ENCODE peak calls at places on chromosomes 13 and 19, in eight cellular contexts. W is suprapubic skin, F is breast epithelium, O is spleen, X is upper lobe of left lung, Y is GM23338, Z is SK-N-SH, Q is stomach. D is an unnamed sample.

GRCh38 chr19:39413269-39413902 is 917 bp downstream of the PLEKHG2 start:
- DNase-seq in W (peak), F (peak), O (peak), X (peak), Y (peak), Z (peak), Q (no peak), D (no peak)

GRCh38 chr13:30715837-30716236 is 19.5 kb upstream of the ALOX5AP start:
- DNase-seq in W (no peak), F (no peak), O (no peak), X (no peak), Y (no peak), Z (no peak), Q (no peak), D (no peak)

GRCh38 chr13:32016631-32017030 is 14.9 kb upstream of the FRY start:
- DNase-seq in W (no peak), F (no peak), O (no peak), X (no peak), Y (no peak), Z (no peak), Q (no peak), D (no peak)

GRCh38 chr13:111212517-111212873 is 97.4 kb downstream of the ARHGEF7 start:
- DNase-seq in W (no peak), F (no peak), O (no peak), X (no peak), Y (no peak), Z (no peak), Q (no peak), D (no peak)

GRCh38 chr13:73228546-73228945 is 169.7 kb downstream of the KLF5 start:
- DNase-seq in W (no peak), F (no peak), O (no peak), X (no peak), Y (no peak), Z (no peak), Q (no peak), D (no peak)

GRCh38 chr19:2034729-2035589 is 16.1 kb downstream of the MKNK2 start:
- DNase-seq in W (peak), F (no peak), O (peak), X (peak), Y (peak), Z (peak), Q (peak), D (no peak)

GRCh38 chr19:29927944-29928669 is 13.9 kb upstream of the URI1 start:
- DNase-seq in W (no peak), F (no peak), O (no peak), X (no peak), Y (peak), Z (no peak), Q (no peak), D (no peak)

GRCh38 chr19:369256-369655 is 24.7 kb upstream of the MIER2 start:
- DNase-seq in W (no peak), F (no peak), O (peak), X (no peak), Y (no peak), Z (no peak), Q (no peak), D (no peak)

GRCh38 chr13:45875951-45876350 is 24.4 kb upstream of the SIAH3 start:
- DNase-seq in W (no peak), F (no peak), O (no peak), X (no peak), Y (no peak), Z (no peak), Q (no peak), D (no peak)

GRCh38 chr13:73715910-73716257 is 418.3 kb downstream of the KLF12 start:
- DNase-seq in W (no peak), F (no peak), O (no peak), X (no peak), Y (no peak), Z (no peak), Q (no peak), D (no peak)

GRCh38 chr19:31408460-31409124 is 59.4 kb upstream of the TSHZ3 start:
- DNase-seq in W (no peak), F (no peak), O (no peak), X (no peak), Y (no peak), Z (no peak), Q (no peak), D (peak)

GRCh38 chr19:40754611-40755247 is 3.7 kb downstream of the SNRPA start:
- DNase-seq in W (no peak), F (no peak), O (no peak), X (no peak), Y (no peak), Z (no peak), Q (peak), D (no peak)

GRCh38 chr19:6424190-6424938 is at the start of gene KHSRP:
- DNase-seq in W (no peak), F (no peak), O (no peak), X (peak), Y (peak), Z (peak), Q (no peak), D (no peak)

GRCh38 chr13:59133903-59134302 is 1029.8 kb downstream of the DIAPH3 start:
- DNase-seq in W (no peak), F (no peak), O (no peak), X (no peak), Y (peak), Z (no peak), Q (no peak), D (no peak)

GRCh38 chr19:15137777-15138176 is 30.6 kb downstream of the SYDE1 start:
- DNase-seq in W (no peak), F (no peak), O (no peak), X (no peak), Y (no peak), Z (no peak), Q (no peak), D (no peak)

GRCh38 chr19:33796164-33797100 is at the start of gene KCTD15:
- DNase-seq in W (no peak), F (no peak), O (no peak), X (peak), Y (peak), Z (peak), Q (peak), D (no peak)

DNA sequence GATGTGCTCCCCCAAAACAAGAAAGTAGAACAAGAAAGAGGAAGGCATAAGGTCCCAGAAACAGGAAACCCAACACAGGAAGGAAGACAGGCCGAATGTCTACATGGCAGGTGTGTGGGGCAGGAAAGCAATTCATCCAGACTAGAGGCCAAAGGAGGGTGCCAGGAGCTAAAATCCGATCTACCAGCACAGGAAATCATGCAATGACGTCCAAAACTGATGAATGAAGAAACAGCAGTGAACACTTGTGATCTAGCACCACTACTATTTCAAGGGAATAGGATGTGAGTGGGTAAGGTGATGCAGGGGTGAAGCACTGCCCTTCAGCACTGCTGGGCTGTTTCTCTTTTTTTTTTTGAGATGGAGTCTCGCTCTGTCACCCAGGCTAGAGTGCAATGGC is 59.1 kb downstream of the DOCK9 start:
- DNase-seq in W (no peak), F (no peak), O (no peak), X (no peak), Y (no peak), Z (no peak), Q (no peak), D (no peak)
- H3K4me3 ChIP-seq in W (no peak), F (no peak), O (no peak), X (no peak), Y (no peak), Z (no peak), Q (no peak), D (no peak)

GRCh38 chr13:48507024-48507423 is 25.9 kb downstream of the RCBTB2 start:
- DNase-seq in W (no peak), F (peak), O (no peak), X (peak), Y (no peak), Z (no peak), Q (no peak), D (no peak)
- TF ChIP-seq POLR2AphosphoS5 in W (no peak), F (no peak), O (no peak), X (no peak), Y (no peak), Z (no peak), Q (no peak), D (no peak)

GRCh38 chr19:35214766-35215422 is 13.6 kb downstream of the FAM187B start:
- DNase-seq in W (no peak), F (no peak), O (no peak), X (no peak), Y (no peak), Z (no peak), Q (no peak), D (no peak)

GRCh38 chr19:35209646-35210045 is 18.9 kb downstream of the FAM187B start:
- DNase-seq in W (no peak), F (no peak), O (no peak), X (no peak), Y (no peak), Z (no peak), Q (no peak), D (no peak)

GRCh38 chr19:35211545-35212230 is 16.9 kb downstream of the FAM187B start:
- DNase-seq in W (peak), F (peak), O (peak), X (no peak), Y (no peak), Z (no peak), Q (peak), D (no peak)

GRCh38 chr19:35213678-35214632 is 14.6 kb downstream of the FAM187B start:
- DNase-seq in W (peak), F (peak), O (peak), X (peak), Y (no peak), Z (peak), Q (peak), D (peak)

GRCh38 chr19:35212241-35212640 is 16.3 kb downstream of the FAM187B start:
- DNase-seq in W (no peak), F (no peak), O (peak), X (no peak), Y (no peak), Z (no peak), Q (no peak), D (no peak)
- H3K27ac ChIP-seq in W (peak), F (peak), O (peak), X (peak), Y (no peak), Z (no peak), Q (peak), D (no peak)

DNA sequence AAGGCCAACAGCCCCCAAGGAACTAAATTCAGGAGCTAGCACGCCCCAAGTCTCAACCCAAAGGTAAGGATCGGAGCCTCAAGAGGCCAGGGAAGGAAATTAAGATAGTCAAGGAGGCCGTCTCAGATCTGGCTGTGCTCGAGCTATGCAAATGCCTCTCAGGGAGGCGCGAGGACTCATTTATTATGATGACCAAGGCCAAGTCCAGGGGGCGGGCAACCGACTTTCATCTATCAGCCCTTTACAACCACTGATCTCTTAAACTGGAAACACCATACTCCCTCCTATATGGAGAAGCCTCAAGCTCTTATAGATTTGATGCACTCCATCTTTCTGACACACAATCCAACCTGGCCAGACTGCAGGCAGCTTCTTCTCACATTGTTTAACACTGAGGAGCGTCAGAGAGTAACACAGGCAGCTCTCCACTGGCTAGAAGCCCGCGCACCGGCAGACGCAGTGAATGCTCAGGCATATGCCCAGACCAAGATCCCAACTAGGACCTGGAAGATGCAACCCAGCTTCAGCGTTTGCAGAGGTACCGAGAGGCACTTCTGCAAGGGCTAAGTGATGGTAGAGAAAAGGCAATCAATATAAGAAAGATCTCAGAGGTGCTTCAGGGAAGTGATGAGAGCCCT is 9.6 kb upstream of the SLC15A1 start:
- DNase-seq in W (no peak), F (no peak), O (no peak), X (no peak), Y (no peak), Z (no peak), Q (no peak), D (no peak)
- H3K4me3 ChIP-seq in W (peak), F (peak), O (peak), X (peak), Y (no peak), Z (peak), Q (peak), D (no peak)

GRCh38 chr19:18254546-18255500 is 19.4 kb downstream of the IQCN start:
- DNase-seq in W (no peak), F (no peak), O (no peak), X (peak), Y (peak), Z (no peak), Q (peak), D (no peak)
- TF ChIP-seq POLR2AphosphoS5 in W (no peak), F (no peak), O (peak), X (no peak), Y (no peak), Z (no peak), Q (no peak), D (no peak)

DNA sequence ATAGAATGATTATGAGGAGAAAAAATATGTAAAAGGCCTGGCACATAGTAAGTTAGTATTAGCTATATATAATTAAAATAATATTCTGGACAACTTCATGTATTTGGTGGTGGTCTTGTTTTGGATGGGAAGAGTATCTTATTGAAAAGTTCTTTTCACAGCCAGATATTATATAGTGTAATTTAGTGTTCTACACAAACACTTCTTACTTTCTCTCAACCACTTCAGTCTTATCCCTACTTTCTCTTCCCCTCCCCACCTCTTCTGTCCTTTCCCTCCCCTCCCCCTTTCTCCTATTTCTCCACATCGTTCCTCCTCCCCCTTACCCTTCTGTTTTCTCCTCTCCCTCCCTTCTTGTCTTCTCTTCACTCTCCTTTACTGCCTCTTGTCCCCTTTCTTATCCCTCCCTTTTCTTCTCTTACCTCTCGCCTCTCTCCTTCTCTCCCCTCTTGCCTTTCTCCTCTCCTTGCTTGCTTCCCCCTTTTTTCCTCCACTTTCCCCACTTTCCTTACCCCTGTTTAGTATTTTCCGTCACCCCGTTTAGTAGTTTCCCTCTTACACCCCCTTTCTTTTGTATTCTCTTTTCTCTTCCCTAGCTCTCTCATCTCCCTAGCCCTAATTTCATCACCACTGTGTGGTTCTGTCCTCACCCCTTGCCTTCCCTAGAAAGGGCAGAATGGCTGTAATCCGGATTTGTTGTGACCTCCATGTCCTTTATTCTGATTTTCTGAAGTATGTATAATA is 107.2 kb upstream of the MLNR start:
- DNase-seq in W (no peak), F (no peak), O (no peak), X (no peak), Y (peak), Z (no peak), Q (no peak), D (no peak)
- H3K27ac ChIP-seq in W (no peak), F (no peak), O (no peak), X (no peak), Y (peak), Z (no peak), Q (no peak), D (no peak)

DNA sequence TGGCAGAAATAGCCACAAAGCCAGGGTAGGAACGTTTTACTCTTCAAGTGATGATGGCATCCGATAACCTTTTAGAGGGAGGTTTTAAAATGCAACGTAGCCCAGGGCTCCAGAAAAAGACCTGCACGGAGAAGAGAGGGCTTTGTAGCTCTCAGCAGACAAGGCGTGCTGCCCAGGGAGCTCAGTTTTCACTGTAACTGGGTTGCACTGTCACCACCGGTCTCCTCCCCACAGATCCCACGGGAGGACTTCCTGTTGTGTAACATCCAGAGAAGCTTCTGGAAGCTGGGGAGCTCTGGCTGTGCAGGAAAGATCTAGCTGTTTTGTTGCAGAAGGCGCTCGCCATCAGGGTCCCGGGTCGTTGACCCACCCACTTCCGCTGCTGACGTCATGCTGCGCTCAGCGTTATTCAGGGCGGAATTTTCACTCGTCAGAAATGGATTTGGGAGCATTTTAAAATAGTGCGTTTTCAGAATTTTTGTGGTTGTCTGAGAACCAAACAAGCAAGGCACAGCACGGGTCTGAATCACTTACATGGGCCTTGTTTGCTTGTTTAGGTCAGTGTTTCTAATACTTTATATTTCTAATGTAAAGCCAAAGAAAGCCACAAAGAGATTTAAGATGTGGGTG is 50.8 kb downstream of the ATP11A start:
- DNase-seq in W (peak), F (peak), O (peak), X (no peak), Y (no peak), Z (no peak), Q (peak), D (peak)
- H3K4me3 ChIP-seq in W (no peak), F (peak), O (no peak), X (no peak), Y (no peak), Z (no peak), Q (no peak), D (peak)

GRCh38 chr19:27795369-27795768 is 1417.6 kb downstream of the UQCRFS1 start:
- DNase-seq in W (no peak), F (no peak), O (peak), X (no peak), Y (no peak), Z (no peak), Q (no peak), D (no peak)

GRCh38 chr19:27793644-27794443 is 1419.1 kb downstream of the UQCRFS1 start:
- DNase-seq in W (peak), F (peak), O (peak), X (peak), Y (peak), Z (peak), Q (peak), D (peak)

GRCh38 chr19:27792576-27793127 is 1420.3 kb downstream of the UQCRFS1 start:
- DNase-seq in W (no peak), F (no peak), O (no peak), X (no peak), Y (no peak), Z (no peak), Q (no peak), D (no peak)

GRCh38 chr19:27794444-27795042 is 1418.4 kb downstream of the UQCRFS1 start:
- DNase-seq in W (no peak), F (no peak), O (peak), X (peak), Y (peak), Z (no peak), Q (no peak), D (no peak)

DNA sequence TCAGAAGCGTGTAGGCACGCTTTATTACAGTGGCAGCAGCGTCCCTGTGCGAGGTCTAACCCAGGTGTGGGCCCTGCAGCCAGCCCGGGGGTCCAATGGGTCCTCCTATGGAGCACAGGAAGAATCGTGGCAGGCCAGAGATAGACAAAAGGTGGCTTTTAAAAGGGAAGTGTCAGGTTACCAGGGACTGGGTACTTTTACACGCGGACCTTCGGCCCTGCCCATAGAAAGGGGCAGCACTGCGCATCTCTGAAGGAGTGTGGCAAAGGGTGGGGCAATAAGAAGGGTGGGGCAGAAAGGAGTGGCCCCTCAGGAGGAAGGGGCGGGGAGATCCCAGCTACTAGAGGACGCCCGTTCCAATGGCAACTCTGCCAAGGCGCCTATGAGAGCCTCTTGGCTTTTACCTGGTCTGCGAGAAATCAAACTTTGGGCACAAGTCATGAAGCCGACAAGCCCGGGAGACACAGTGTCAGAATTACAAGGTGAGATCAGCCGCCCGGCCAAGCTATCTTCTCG is 1419.8 kb downstream of the UQCRFS1 start:
- DNase-seq in W (peak), F (peak), O (peak), X (peak), Y (peak), Z (peak), Q (peak), D (peak)
- TF ChIP-seq POLR2AphosphoS5 in W (no peak), F (peak), O (no peak), X (no peak), Y (peak), Z (peak), Q (no peak), D (peak)